ENCODE peak calls at places on chromosomes 7 and 10, in eight cellular contexts. M is mucosa of descending colon; U is renal cortical epithelial cell; I is tibial artery; A is hippocampal formation; L is naive thymus-derived CD4-positive, alpha-beta T cell; X is AG09309; D is T-helper 9 cell. R is an unnamed sample.

GRCh38 chr7:46179211-46179610 is 258.1 kb upstream of the IGFBP3 start:
- DNase-seq in X (no peak), U (peak; percentile 47), L (no peak), I (no peak), A (no peak), D (no peak), M (no peak), R (no peak)

GRCh38 chr7:80499350-80499955 is 12.4 kb downstream of the GNAT3 start:
- DNase-seq in M (no peak), X (peak; percentile 89), I (no peak), D (no peak), L (no peak), A (no peak), U (peak; percentile 97), R (no peak)

GRCh38 chr7:75732016-75732521 is 6.7 kb downstream of the HIP1 start:
- DNase-seq in D (no peak), X (no peak), A (no peak), L (no peak), M (no peak), U (no peak), I (no peak), R (no peak)

GRCh38 chr10:26792780-26793495 is 67.8 kb downstream of the ABI1 start:
- DNase-seq in L (no peak), I (no peak), X (no peak), U (no peak), D (no peak), M (no peak), A (no peak), R (peak; percentile 85)

GRCh38 chr10:113059001-113059780 is 109.1 kb downstream of the TCF7L2 start:
- DNase-seq in M (no peak), L (no peak), I (peak; percentile 78), U (peak; percentile 85), X (peak; percentile 47), A (peak; percentile 42), D (no peak), R (peak; percentile 94)

GRCh38 chr10:19961076-19961811 is 145.0 kb downstream of the PLXDC2 start:
- DNase-seq in I (no peak), U (no peak), A (peak; percentile 23), M (no peak), D (no peak), L (no peak), X (no peak), R (peak; percentile 90)

GRCh38 chr7:151237244-151238189 is 5.2 kb downstream of the CHPF2 start:
- DNase-seq in L (no peak), M (no peak), U (no peak), D (no peak), I (no peak), A (no peak), X (no peak), R (no peak)

GRCh38 chr10:116891208-116891607 is 41.9 kb downstream of the ENO4 start:
- DNase-seq in L (no peak), X (peak; percentile 40), A (peak; percentile 26), U (no peak), D (no peak), I (no peak), M (peak; percentile 73), R (peak; percentile 68)

GRCh38 chr10:32790483-32790882 is 167.5 kb downstream of the ITGB1 start:
- DNase-seq in U (no peak), M (no peak), D (no peak), A (no peak), X (no peak), L (no peak), I (no peak), R (no peak)

GRCh38 chr7:12865593-12865992 is 178.2 kb downstream of the ARL4A start:
- DNase-seq in I (no peak), L (no peak), D (no peak), M (no peak), U (no peak), A (no peak), X (no peak), R (no peak)

GRCh38 chr10:112026438-112026837 is 157.1 kb downstream of the GPAM start:
- DNase-seq in D (no peak), L (no peak), U (no peak), X (no peak), I (no peak), M (no peak), A (no peak), R (no peak)

GRCh38 chr10:127150136-127150535 is 46.3 kb downstream of the INSYN2A start:
- DNase-seq in X (no peak), I (no peak), A (no peak), M (no peak), D (no peak), U (peak; percentile 81), L (no peak), R (no peak)

GRCh38 chr10:111319866-111320265 is 243.0 kb downstream of the ADRA2A start:
- DNase-seq in X (no peak), M (no peak), U (no peak), A (no peak), D (no peak), L (no peak), I (no peak), R (no peak)

GRCh38 chr7:43669286-43670081 is 59.8 kb downstream of the COA1 start:
- DNase-seq in I (no peak), D (peak; percentile 64), A (no peak), U (peak; percentile 80), L (peak; percentile 47), X (no peak), M (peak; percentile 18), R (no peak)

GRCh38 chr10:78448470-78448869 is 414.8 kb downstream of the RPS24 start:
- DNase-seq in I (peak; percentile 24), X (no peak), U (no peak), L (no peak), D (no peak), A (no peak), M (no peak), R (no peak)

GRCh38 chr7:1137517-1138167 is 22.4 kb downstream of the ZFAND2A start:
- DNase-seq in X (no peak), A (no peak), I (no peak), U (no peak), L (no peak), D (no peak), M (no peak), R (no peak)

GRCh38 chr10:17239276-17239660 is 11.2 kb downstream of the VIM start:
- DNase-seq in I (no peak), U (no peak), M (no peak), L (no peak), D (no peak), X (no peak), A (no peak), R (no peak)